ENCODE peak calls at places on chromosome 18, in nine cellular contexts. N is IMR-90; U is sciatic nerve; W is mucosa of descending colon; Y is effector memory CD8-positive, alpha-beta T cell; E is upper lobe of right lung; O is naive thymus-derived CD8-positive, alpha-beta T cell; M is activated T-cell treated with anti-CD3 and anti-CD28 coated beads, Interleukin-2, amount 50 U/mL, for 4 hours; D is stimulated activated naive B cell treated with anti-CD40 and anti-IgM and Interleukin-4, amounts not matched to agents 10 μg/mL and 1 μg/mL and 100 μg/mL, for 72 hours. P is an unnamed sample.

GRCh38 chr18:77013777-77014525 is 118.6 kb downstream of the MBP start:
- ATAC-seq in N (no peak), U (peak; percentile 90), W (peak; percentile 31), Y (no peak), E (peak; percentile 94), O (no peak), M (no peak), D (no peak), P (no peak)

GRCh38 chr18:76495435-76496199 is 575 bp upstream of the ZNF516 start:
- ATAC-seq in N (peak; percentile 3), U (peak; percentile 33), W (peak; percentile 33), Y (peak; percentile 20), E (peak; percentile 27), O (peak; percentile 12), M (peak; percentile 27), D (peak; percentile 24), P (peak; percentile 16)

GRCh38 chr18:50695431-50696176 is 124.2 kb downstream of the MRO start:
- ATAC-seq in N (no peak), U (no peak), W (no peak), Y (no peak), E (no peak), O (no peak), M (no peak), D (no peak), P (no peak)

GRCh38 chr18:39846277-39846676 is 2108.8 kb upstream of the PIK3C3 start:
- ATAC-seq in N (peak; percentile 73), U (no peak), W (peak; percentile 11), Y (no peak), E (peak; percentile 40), O (no peak), M (no peak), D (no peak), P (peak; percentile 41)

GRCh38 chr18:77617681-77618080 is 368.0 kb downstream of the GALR1 start:
- ATAC-seq in N (no peak), U (peak; percentile 43), W (no peak), Y (no peak), E (no peak), O (no peak), M (no peak), D (no peak), P (no peak)

GRCh38 chr18:74248189-74248975 is 43.4 kb downstream of the CYB5A start:
- ATAC-seq in N (no peak), U (no peak), W (no peak), Y (no peak), E (peak; percentile 69), O (no peak), M (peak; percentile 10), D (peak; percentile 90), P (no peak)

GRCh38 chr18:49133112-49133511 is 182.3 kb upstream of the SMAD7 start:
- ATAC-seq in N (no peak), U (no peak), W (no peak), Y (no peak), E (no peak), O (no peak), M (no peak), D (no peak), P (no peak)

GRCh38 chr18:29962579-29962978 is 1080.0 kb downstream of the DSC3 start:
- ATAC-seq in N (no peak), U (no peak), W (no peak), Y (no peak), E (no peak), O (no peak), M (no peak), D (no peak), P (no peak)

GRCh38 chr18:58697131-58697530 is 25.9 kb downstream of the MALT1 start:
- ATAC-seq in N (no peak), U (no peak), W (no peak), Y (no peak), E (no peak), O (no peak), M (peak; percentile 33), D (no peak), P (no peak)

GRCh38 chr18:48946329-48946835 is 4.4 kb downstream of the SMAD7 start:
- ATAC-seq in N (no peak), U (no peak), W (no peak), Y (no peak), E (peak; percentile 1), O (no peak), M (no peak), D (no peak), P (no peak)

GRCh38 chr18:44343570-44343969 is 337.1 kb upstream of the SETBP1 start:
- ATAC-seq in N (no peak), U (peak; percentile 65), W (no peak), Y (no peak), E (no peak), O (no peak), M (no peak), D (no peak), P (no peak)

GRCh38 chr18:62744076-62744705 is 28.9 kb downstream of the PHLPP1 start:
- ATAC-seq in N (peak; percentile 90), U (no peak), W (peak; percentile 45), Y (no peak), E (no peak), O (peak; percentile 30), M (no peak), D (peak; percentile 99), P (peak; percentile 54)

GRCh38 chr18:79387615-79388014 is 8.1 kb upstream of the NFATC1 start:
- ATAC-seq in N (no peak), U (no peak), W (no peak), Y (no peak), E (no peak), O (no peak), M (no peak), D (no peak), P (no peak)

GRCh38 chr18:12497296-12497695 is 89.6 kb downstream of the PRELID3A start:
- ATAC-seq in N (no peak), U (no peak), W (no peak), Y (no peak), E (peak; percentile 95), O (no peak), M (no peak), D (no peak), P (peak; percentile 80)

GRCh38 chr18:78730564-78731422 is 248.8 kb upstream of the SALL3 start:
- ATAC-seq in N (no peak), U (no peak), W (no peak), Y (peak; percentile 45), E (no peak), O (no peak), M (no peak), D (no peak), P (no peak)

GRCh38 chr18:79934311-79935097 is 16.9 kb downstream of the SLC66A2 start:
- ATAC-seq in N (no peak), U (peak; percentile 23), W (peak; percentile 80), Y (no peak), E (peak; percentile 66), O (no peak), M (no peak), D (peak; percentile 57), P (no peak)

GRCh38 chr18:57942090-57942489 is 101.9 kb upstream of the NEDD4L start:
- ATAC-seq in N (no peak), U (no peak), W (no peak), Y (no peak), E (no peak), O (no peak), M (no peak), D (no peak), P (peak; percentile 90)

GRCh38 chr18:9239708-9240107 is 94.9 kb upstream of the TWSG1 start:
- ATAC-seq in N (no peak), U (no peak), W (no peak), Y (no peak), E (no peak), O (no peak), M (no peak), D (peak; percentile 50), P (no peak)

GRCh38 chr18:70423120-70423519 is 134.3 kb downstream of the SOCS6 start:
- ATAC-seq in N (no peak), U (peak; percentile 20), W (peak; percentile 80), Y (no peak), E (no peak), O (no peak), M (no peak), D (no peak), P (peak; percentile 29)

GRCh38 chr18:10061566-10061965 is 147.8 kb downstream of the VAPA start:
- ATAC-seq in N (no peak), U (no peak), W (no peak), Y (no peak), E (no peak), O (no peak), M (no peak), D (no peak), P (no peak)

GRCh38 chr18:13710460-13710859 is 15.9 kb downstream of the FAM210A start:
- ATAC-seq in N (no peak), U (no peak), W (peak; percentile 25), Y (no peak), E (peak; percentile 67), O (no peak), M (no peak), D (no peak), P (peak; percentile 96)

P was measured in esophagus mucosa.